ENCODE peak calls at places on chromosomes 1 and 21, in eight cellular contexts. I is effector memory CD4-positive, alpha-beta T cell; H is anterior cingulate cortex; C is NCI-H1105 treated with DMSO at 0.1 percent for 48 hours; U is RPMI7951; J is stimulated activated CD8-positive, alpha-beta memory T cell treated with anti-CD3 and anti-CD28 coated beads, Interleukin-2, amount 100 ng/mL, for 1 hour; Y is fibroblast of lung; N is GM20000. T is an unnamed sample.
A peak's percentile ranks its signal among the peaks of the same experiment; 100 is the strongest.

GRCh38 chr21:29155118-29155932 is 24.9 kb downstream of the MAP3K7CL start:
- DNase-seq in J (no peak), I (no peak), U (peak; percentile 66), C (no peak), N (no peak), Y (peak; percentile 95), H (no peak), T (peak; percentile 81)

GRCh38 chr1:227544067-227544655 is 19.2 kb upstream of the ZNF678 start:
- DNase-seq in H (no peak), U (no peak), J (no peak), Y (no peak), N (no peak), C (no peak), I (no peak), T (no peak)

GRCh38 chr1:181101581-181102226 is 13.2 kb downstream of the IER5 start:
- DNase-seq in U (peak; percentile 72), J (no peak), H (no peak), N (no peak), I (no peak), Y (peak; percentile 83), C (peak; percentile 83), T (peak; percentile 92)

GRCh38 chr1:212609701-212610574 is 1.4 kb downstream of the ATF3 start:
- DNase-seq in U (peak; percentile 11), J (no peak), Y (peak; percentile 23), N (no peak), C (peak; percentile 19), I (no peak), H (no peak), T (no peak)

GRCh38 chr1:76687324-76688018 is 179.8 kb upstream of the ST6GALNAC5 start:
- DNase-seq in C (no peak), U (no peak), H (no peak), N (no peak), Y (no peak), I (no peak), J (no peak), T (no peak)

GRCh38 chr1:174397261-174397660 is 50.5 kb upstream of the GPR52 start:
- DNase-seq in H (no peak), N (no peak), I (no peak), J (no peak), C (no peak), Y (peak; percentile 70), U (peak; percentile 87), T (no peak)

GRCh38 chr1:192588546-192588945 is 13.0 kb downstream of the RGS1 start:
- DNase-seq in H (no peak), N (no peak), Y (peak; percentile 80), I (no peak), U (peak; percentile 60), C (no peak), J (no peak), T (no peak)

GRCh38 chr21:38567577-38568360 is 69.5 kb upstream of the ERG start:
- DNase-seq in H (no peak), I (no peak), J (no peak), C (no peak), Y (peak; percentile 77), N (no peak), U (peak; percentile 53), T (peak; percentile 45)

GRCh38 chr1:41394918-41395598 is 33.8 kb downstream of the FOXO6 start:
- DNase-seq in U (no peak), J (no peak), N (no peak), H (peak; percentile 42), I (no peak), Y (peak; percentile 25), C (peak; percentile 89), T (no peak)

GRCh38 chr1:3545363-3546047 is 65.8 kb downstream of the MEGF6 start:
- DNase-seq in N (no peak), I (no peak), U (peak; percentile 53), J (no peak), C (no peak), H (no peak), Y (no peak), T (no peak)